ENCODE peak calls at places on chromosomes 11 and 22, in eight cellular contexts. N, B, W, P, V, X, T and I are unnamed samples.

GRCh38 chr22:40463017-40463631 is 92.7 kb downstream of the SGSM3 start:
- DNase-seq in N (no peak), B (no peak), W (no peak), P (no peak), V (no peak), X (no peak), T (peak), I (peak)

GRCh38 chr11:38937709-38938108 is 2339.7 kb upstream of the RAG2 start:
- DNase-seq in N (no peak), B (no peak), W (no peak), P (no peak), V (no peak), X (no peak), T (no peak), I (no peak)

GRCh38 chr11:64854534-64855502 is 10.4 kb upstream of the CDC42BPG start:
- DNase-seq in N (no peak), B (peak), W (peak), P (no peak), V (peak), X (peak), T (no peak), I (no peak)

GRCh38 chr22:26979294-26979693 is 321.9 kb downstream of the MIAT start:
- DNase-seq in N (no peak), B (no peak), W (no peak), P (no peak), V (peak), X (peak), T (no peak), I (no peak)

GRCh38 chr22:21898354-21898896 is 31.0 kb upstream of the MAPK1 start:
- DNase-seq in N (no peak), B (no peak), W (no peak), P (no peak), V (no peak), X (no peak), T (no peak), I (no peak)

GRCh38 chr11:123330471-123330870 is 99.6 kb upstream of the GRAMD1B start:
- DNase-seq in N (no peak), B (no peak), W (no peak), P (no peak), V (no peak), X (no peak), T (no peak), I (no peak)

GRCh38 chr11:113179181-113179701 is 135.1 kb upstream of the TTC12 start:
- DNase-seq in N (no peak), B (no peak), W (no peak), P (no peak), V (no peak), X (no peak), T (no peak), I (no peak)

GRCh38 chr11:75319035-75319877 is 32.2 kb downstream of the ARRB1 start:
- DNase-seq in N (no peak), B (no peak), W (no peak), P (no peak), V (no peak), X (no peak), T (no peak), I (no peak)

GRCh38 chr11:36213050-36213840 is 76.0 kb downstream of the COMMD9 start:
- DNase-seq in N (no peak), B (no peak), W (no peak), P (no peak), V (no peak), X (no peak), T (no peak), I (no peak)

GRCh38 chr11:59551651-59552521 is 40.5 kb downstream of the OR4D9 start:
- DNase-seq in N (peak), B (peak), W (peak), P (no peak), V (no peak), X (peak), T (no peak), I (no peak)

GRCh38 chr11:103601230-103601846 is 435.1 kb upstream of the DDI1 start:
- DNase-seq in N (peak), B (peak), W (peak), P (no peak), V (peak), X (peak), T (peak), I (no peak)

GRCh38 chr11:120248551-120249278 is 8.8 kb downstream of the POU2F3 start:
- DNase-seq in N (no peak), B (peak), W (peak), P (no peak), V (no peak), X (peak), T (peak), I (no peak)

GRCh38 chr11:69746780-69747742 is 28.1 kb downstream of the FGF4 start:
- DNase-seq in N (no peak), B (no peak), W (no peak), P (no peak), V (peak), X (no peak), T (no peak), I (no peak)

GRCh38 chr11:16610213-16610737 is 128.2 kb upstream of the C11orf58 start:
- DNase-seq in N (no peak), B (no peak), W (no peak), P (no peak), V (no peak), X (no peak), T (no peak), I (no peak)

GRCh38 chr11:121586727-121587126 is 134.0 kb upstream of the SORL1-AS1 start:
- DNase-seq in N (no peak), B (no peak), W (no peak), P (no peak), V (no peak), X (no peak), T (no peak), I (no peak)

GRCh38 chr11:101686514-101686913 is 102.7 kb upstream of the TRPC6 start:
- DNase-seq in N (no peak), B (peak), W (no peak), P (no peak), V (no peak), X (peak), T (no peak), I (no peak)

GRCh38 chr11:21415566-21415965 is 746.2 kb downstream of the NELL1 start:
- DNase-seq in N (no peak), B (no peak), W (no peak), P (no peak), V (no peak), X (no peak), T (no peak), I (no peak)